ENCODE peak calls at places on chromosomes 7 and 10, in seven cellular contexts. One of them, this sample, is unnamed.

GRCh38 chr7:83394776-83395175 is 232.1 kb upstream of the PCLO start:
- DNase-seq in heart left ventricle: no peak
- DNase-seq in Peyer's patch: no peak
- DNase-seq in adrenal gland: no peak
- DNase-seq in uterus: no peak
- DNase-seq in prostate gland: no peak
- DNase-seq in breast epithelium: no peak
- DNase-seq in this sample: no peak

GRCh38 chr7:11846311-11846710 is 14.3 kb upstream of the THSD7A start:
- DNase-seq in breast epithelium: no peak
- DNase-seq in Peyer's patch: no peak
- DNase-seq in heart left ventricle: no peak
- DNase-seq in uterus: no peak
- DNase-seq in prostate gland: no peak
- DNase-seq in adrenal gland: no peak
- DNase-seq in this sample: no peak

GRCh38 chr7:66921918-66922486 is 977 bp downstream of the TMEM248 start:
- DNase-seq in heart left ventricle: no peak
- DNase-seq in breast epithelium: no peak
- DNase-seq in Peyer's patch: peak; percentile 61
- DNase-seq in uterus: no peak
- DNase-seq in adrenal gland: no peak
- DNase-seq in prostate gland: no peak
- DNase-seq in this sample: no peak

GRCh38 chr10:20623561-20623960 is 273.6 kb downstream of the NEBL start:
- DNase-seq in uterus: no peak
- DNase-seq in heart left ventricle: no peak
- DNase-seq in prostate gland: no peak
- DNase-seq in adrenal gland: no peak
- DNase-seq in Peyer's patch: no peak
- DNase-seq in breast epithelium: no peak
- DNase-seq in this sample: no peak

GRCh38 chr10:75532253-75532924 is 101.0 kb downstream of the LRMDA start:
- DNase-seq in heart left ventricle: no peak
- DNase-seq in Peyer's patch: no peak
- DNase-seq in adrenal gland: no peak
- DNase-seq in uterus: no peak
- DNase-seq in breast epithelium: no peak
- DNase-seq in prostate gland: no peak
- DNase-seq in this sample: no peak

GRCh38 chr7:6486438-6487183 is 38.9 kb upstream of the DAGLB start:
- DNase-seq in heart left ventricle: no peak
- DNase-seq in breast epithelium: no peak
- DNase-seq in Peyer's patch: no peak
- DNase-seq in uterus: no peak
- DNase-seq in adrenal gland: no peak
- DNase-seq in prostate gland: no peak
- DNase-seq in this sample: no peak

GRCh38 chr7:99308461-99309074 is 17.1 kb upstream of the ARPC1A start:
- DNase-seq in heart left ventricle: no peak
- DNase-seq in uterus: no peak
- DNase-seq in breast epithelium: no peak
- DNase-seq in prostate gland: no peak
- DNase-seq in adrenal gland: no peak
- DNase-seq in Peyer's patch: no peak
- DNase-seq in this sample: no peak

GRCh38 chr7:139046143-139046542 is 10.3 kb upstream of the ZC3HAV1L start:
- DNase-seq in breast epithelium: no peak
- DNase-seq in Peyer's patch: no peak
- DNase-seq in heart left ventricle: no peak
- DNase-seq in adrenal gland: no peak
- DNase-seq in prostate gland: no peak
- DNase-seq in uterus: no peak
- DNase-seq in this sample: no peak

GRCh38 chr7:17027803-17028163 is 146.0 kb upstream of the AGR3 start:
- DNase-seq in prostate gland: no peak
- DNase-seq in Peyer's patch: no peak
- DNase-seq in breast epithelium: no peak
- DNase-seq in uterus: no peak
- DNase-seq in adrenal gland: no peak
- DNase-seq in heart left ventricle: no peak
- DNase-seq in this sample: no peak

GRCh38 chr7:55255501-55256445 is 109.4 kb upstream of the LANCL2 start:
- DNase-seq in prostate gland: peak; percentile 87
- DNase-seq in adrenal gland: peak; percentile 89
- DNase-seq in uterus: peak; percentile 78
- DNase-seq in breast epithelium: peak; percentile 80
- DNase-seq in heart left ventricle: peak; percentile 76
- DNase-seq in Peyer's patch: peak; percentile 90
- DNase-seq in this sample: peak; percentile 78

GRCh38 chr7:28298870-28299484 is 113.3 kb upstream of the CREB5 start:
- DNase-seq in prostate gland: peak; percentile 38
- DNase-seq in breast epithelium: no peak
- DNase-seq in Peyer's patch: no peak
- DNase-seq in heart left ventricle: peak; percentile 28
- DNase-seq in uterus: no peak
- DNase-seq in adrenal gland: peak; percentile 52
- DNase-seq in this sample: no peak

GRCh38 chr7:44322631-44323363 is 2.6 kb downstream of the CAMK2B start:
- DNase-seq in Peyer's patch: peak; percentile 29
- DNase-seq in uterus: no peak
- DNase-seq in heart left ventricle: peak; percentile 85
- DNase-seq in breast epithelium: no peak
- DNase-seq in prostate gland: no peak
- DNase-seq in adrenal gland: no peak
- DNase-seq in this sample: peak; percentile 94

GRCh38 chr7:70975816-70976215 is 156.1 kb upstream of the GALNT17 start:
- DNase-seq in breast epithelium: no peak
- DNase-seq in prostate gland: no peak
- DNase-seq in uterus: no peak
- DNase-seq in heart left ventricle: no peak
- DNase-seq in adrenal gland: no peak
- DNase-seq in Peyer's patch: no peak
- DNase-seq in this sample: no peak

GRCh38 chr10:44243851-44244502 is 140.9 kb downstream of the CXCL12 start:
- DNase-seq in breast epithelium: no peak
- DNase-seq in heart left ventricle: no peak
- DNase-seq in prostate gland: no peak
- DNase-seq in uterus: no peak
- DNase-seq in Peyer's patch: no peak
- DNase-seq in adrenal gland: no peak
- DNase-seq in this sample: no peak

GRCh38 chr10:62637249-62638061 is 167.1 kb upstream of the ADO start:
- DNase-seq in prostate gland: no peak
- DNase-seq in adrenal gland: peak; percentile 46
- DNase-seq in heart left ventricle: no peak
- DNase-seq in uterus: no peak
- DNase-seq in Peyer's patch: peak; percentile 79
- DNase-seq in breast epithelium: peak; percentile 26
- DNase-seq in this sample: no peak

GRCh38 chr10:83332695-83333094 is 806.6 kb upstream of the GHITM start:
- DNase-seq in adrenal gland: no peak
- DNase-seq in heart left ventricle: no peak
- DNase-seq in uterus: no peak
- DNase-seq in Peyer's patch: no peak
- DNase-seq in breast epithelium: no peak
- DNase-seq in prostate gland: no peak
- DNase-seq in this sample: no peak

GRCh38 chr7:37920619-37921339 is at the start of gene EPDR1:
- DNase-seq in uterus: peak; percentile 54
- DNase-seq in Peyer's patch: peak; percentile 70
- DNase-seq in breast epithelium: peak; percentile 23
- DNase-seq in adrenal gland: peak; percentile 81
- DNase-seq in heart left ventricle: peak; percentile 54
- DNase-seq in prostate gland: peak; percentile 54
- DNase-seq in this sample: peak; percentile 77

GRCh38 chr7:122676466-122676865 is 22.5 kb downstream of the RNF133 start:
- DNase-seq in heart left ventricle: no peak
- DNase-seq in breast epithelium: no peak
- DNase-seq in prostate gland: no peak
- DNase-seq in uterus: no peak
- DNase-seq in adrenal gland: no peak
- DNase-seq in Peyer's patch: no peak
- DNase-seq in this sample: no peak

GRCh38 chr10:97279121-97279815 is 13.2 kb downstream of the ARHGAP19 start:
- DNase-seq in Peyer's patch: no peak
- DNase-seq in uterus: peak; percentile 24
- DNase-seq in breast epithelium: no peak
- DNase-seq in prostate gland: no peak
- DNase-seq in adrenal gland: no peak
- DNase-seq in heart left ventricle: no peak
- DNase-seq in this sample: peak; percentile 16

GRCh38 chr7:40921589-40922315 is 781.1 kb downstream of the INHBA start:
- DNase-seq in prostate gland: no peak
- DNase-seq in adrenal gland: no peak
- DNase-seq in breast epithelium: peak; percentile 23
- DNase-seq in heart left ventricle: no peak
- DNase-seq in Peyer's patch: no peak
- DNase-seq in uterus: no peak
- DNase-seq in this sample: no peak

GRCh38 chr7:88091988-88092675 is 127.7 kb downstream of the SRI start:
- DNase-seq in Peyer's patch: no peak
- DNase-seq in heart left ventricle: no peak
- DNase-seq in prostate gland: no peak
- DNase-seq in breast epithelium: no peak
- DNase-seq in adrenal gland: no peak
- DNase-seq in uterus: no peak
- DNase-seq in this sample: no peak

GRCh38 chr10:30999084-30999712 is 32.5 kb downstream of the ZNF438 start:
- DNase-seq in breast epithelium: no peak
- DNase-seq in heart left ventricle: no peak
- DNase-seq in prostate gland: no peak
- DNase-seq in adrenal gland: peak; percentile 40
- DNase-seq in Peyer's patch: peak; percentile 50
- DNase-seq in uterus: no peak
- DNase-seq in this sample: peak; percentile 78
- TF ChIP-seq POLR2A in breast epithelium: no peak
- TF ChIP-seq POLR2A in heart left ventricle: no peak
- TF ChIP-seq POLR2A in prostate gland: no peak
- TF ChIP-seq POLR2A in adrenal gland: peak; percentile 9
- TF ChIP-seq POLR2A in Peyer's patch: no peak
- TF ChIP-seq POLR2A in uterus: no peak
- TF ChIP-seq POLR2A in this sample: no peak

DNA sequence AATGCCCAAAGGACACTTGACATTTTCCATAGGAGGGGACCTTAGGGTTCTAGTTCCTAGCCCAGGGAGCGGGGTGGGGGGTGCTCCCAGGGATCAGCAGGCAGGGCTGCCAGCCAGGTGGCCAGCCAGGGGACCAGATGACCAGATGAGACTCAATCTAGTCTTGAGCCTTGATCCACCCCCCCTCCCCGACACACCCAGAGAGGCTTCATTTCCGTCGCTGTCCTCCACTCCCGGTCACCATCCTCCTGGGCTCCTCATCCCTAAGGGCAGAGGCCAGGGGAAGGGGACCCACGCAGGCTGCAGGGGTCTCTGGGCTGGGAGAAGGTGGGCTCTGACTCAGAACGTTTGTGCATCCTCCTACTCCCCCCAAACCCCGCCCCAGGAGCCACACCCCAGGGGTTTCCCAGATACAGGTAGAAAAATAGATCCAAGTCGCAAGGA is 1.0 kb downstream of the STX1A start:
- DNase-seq in uterus: no peak
- DNase-seq in adrenal gland: peak; percentile 29
- DNase-seq in Peyer's patch: no peak
- DNase-seq in breast epithelium: no peak
- DNase-seq in prostate gland: no peak
- DNase-seq in heart left ventricle: no peak
- DNase-seq in this sample: no peak
- H3K27ac ChIP-seq in uterus: no peak overlapping the region
- H3K27ac ChIP-seq in adrenal gland: no peak overlapping the region
- H3K27ac ChIP-seq in Peyer's patch: no peak overlapping the region
- H3K27ac ChIP-seq in breast epithelium: no peak overlapping the region
- H3K27ac ChIP-seq in prostate gland: no peak overlapping the region
- H3K27ac ChIP-seq in heart left ventricle: no peak overlapping the region
- H3K27ac ChIP-seq in this sample: no peak overlapping the region

DNA sequence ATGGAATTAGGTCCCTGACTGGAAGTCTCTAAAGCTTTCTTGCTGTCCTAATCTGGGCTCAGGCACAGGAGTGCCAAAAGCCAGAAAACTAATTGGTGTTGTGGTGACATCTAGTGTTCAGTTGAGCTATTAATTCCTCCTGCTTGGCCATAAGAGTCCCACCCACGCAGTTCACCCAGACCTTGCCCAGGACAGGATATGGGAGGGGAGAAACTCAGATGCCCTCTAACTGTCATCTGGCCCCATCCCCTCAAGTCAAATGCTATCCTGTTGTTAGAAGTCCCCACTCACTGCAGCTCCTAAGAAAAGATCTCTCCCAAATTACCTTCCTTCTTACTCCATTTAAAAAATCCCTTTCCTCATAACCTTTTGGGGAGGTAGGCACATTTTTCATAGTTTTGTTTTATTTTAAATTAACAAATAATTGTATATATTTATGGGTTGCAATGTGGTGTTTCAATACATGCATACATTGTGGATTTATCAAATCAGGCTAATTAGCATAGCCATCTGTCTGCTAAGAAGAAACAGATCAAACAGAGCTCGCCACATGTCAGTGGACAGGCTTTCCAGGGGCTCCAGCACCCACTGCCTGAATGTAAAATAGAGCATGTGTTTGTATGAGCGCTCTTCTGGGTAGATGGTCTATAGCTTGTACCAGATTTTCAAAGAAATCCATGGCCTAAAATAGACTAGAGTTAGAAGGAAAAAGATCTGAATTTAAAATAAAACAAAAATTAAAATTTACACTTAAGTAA is 84.0 kb downstream of the GSAP start:
- DNase-seq in Peyer's patch: peak; percentile 78
- DNase-seq in heart left ventricle: peak; percentile 68
- DNase-seq in prostate gland: peak; percentile 62
- DNase-seq in adrenal gland: peak; percentile 70
- DNase-seq in uterus: peak; percentile 68
- DNase-seq in breast epithelium: peak; percentile 57
- DNase-seq in this sample: peak; percentile 28
- TF ChIP-seq POLR2A in Peyer's patch: no peak
- TF ChIP-seq POLR2A in heart left ventricle: no peak
- TF ChIP-seq POLR2A in prostate gland: no peak
- TF ChIP-seq POLR2A in adrenal gland: no peak
- TF ChIP-seq POLR2A in uterus: no peak
- TF ChIP-seq POLR2A in breast epithelium: no peak
- TF ChIP-seq POLR2A in this sample: no peak

DNA sequence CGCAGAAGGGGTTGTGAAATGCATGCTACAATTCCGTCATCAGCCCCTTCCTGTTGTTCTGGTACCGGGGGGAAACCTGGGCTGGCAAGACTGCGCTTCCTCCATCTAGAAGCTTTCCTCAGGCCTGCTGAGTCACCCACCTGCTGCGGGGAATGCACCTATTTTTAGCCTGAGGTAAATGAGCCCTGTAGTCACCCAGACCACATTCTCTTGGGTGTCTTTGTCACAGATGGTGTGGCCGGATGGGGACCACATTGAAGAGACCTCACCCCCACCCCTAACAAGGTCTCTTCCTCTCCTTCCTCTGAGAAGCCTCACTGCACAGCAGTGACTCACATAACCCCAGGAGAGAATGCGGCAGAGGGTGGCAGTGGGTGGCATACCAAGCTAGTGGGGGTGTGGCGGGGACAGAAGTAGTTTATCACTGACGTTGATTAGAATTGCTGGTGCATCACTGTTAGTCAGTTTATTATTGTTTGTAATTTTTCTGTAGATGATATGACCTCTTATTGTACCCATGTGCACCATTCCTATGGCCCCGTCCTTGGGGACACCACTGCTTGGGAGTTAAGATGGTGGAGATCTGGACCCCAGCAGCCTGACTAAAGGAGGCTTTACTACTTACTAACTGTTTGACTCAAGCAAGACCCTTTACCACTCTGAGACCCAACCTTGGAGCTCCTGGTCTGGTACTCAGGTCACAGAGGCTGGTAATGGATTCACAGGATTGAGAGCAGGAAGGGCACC is 83.0 kb upstream of the DUSP5 start:
- DNase-seq in heart left ventricle: no peak
- DNase-seq in Peyer's patch: peak; percentile 94
- DNase-seq in breast epithelium: peak; percentile 62
- DNase-seq in prostate gland: no peak
- DNase-seq in adrenal gland: no peak
- DNase-seq in uterus: no peak
- DNase-seq in this sample: peak; percentile 26
- H3K27ac ChIP-seq in heart left ventricle: no peak overlapping the region
- H3K27ac ChIP-seq in Peyer's patch: peak overlapping the region; percentile 70
- H3K27ac ChIP-seq in breast epithelium: peak overlapping the region; percentile 22
- H3K27ac ChIP-seq in prostate gland: no peak overlapping the region
- H3K27ac ChIP-seq in adrenal gland: no peak overlapping the region
- H3K27ac ChIP-seq in uterus: no peak overlapping the region
- H3K27ac ChIP-seq in this sample: no peak overlapping the region

This sample was measured in gastrocnemius medialis.